ENCODE peak calls at places on chromosomes 2 and 18, in six cellular contexts. J is neural progenitor cell; A is heart left ventricle; P is brain microvascular endothelial cell; E is astrocyte; L is stimulated activated CD8-positive, alpha-beta memory T cell treated with anti-CD3 and anti-CD28 coated beads, Interleukin-7, amount 100 ng/mL, for 24 hours. I is an unnamed sample.

GRCh38 chr2:71742953-71743601 is 289.7 kb downstream of the DYSF start:
- DNase-seq in J (no peak), A (peak; percentile 64), E (peak; percentile 96), P (peak; percentile 95), L (no peak), I (peak; percentile 97)

GRCh38 chr18:5155907-5156287 is 41.2 kb downstream of the AKAIN1 start:
- DNase-seq in E (no peak), A (no peak), J (no peak), L (no peak), P (no peak), I (no peak)

GRCh38 chr2:219574509-219575311 is 2.6 kb downstream of the INHA start:
- DNase-seq in P (no peak), J (no peak), E (no peak), L (no peak), A (peak; percentile 8), I (no peak)

GRCh38 chr2:19235308-19235707 is 123.1 kb downstream of the OSR1 start:
- DNase-seq in E (peak; percentile 12), A (no peak), P (no peak), J (no peak), L (no peak), I (no peak)

GRCh38 chr2:158845869-158846268 is 50.8 kb downstream of the DAPL1 start:
- DNase-seq in P (no peak), L (no peak), E (peak; percentile 56), A (no peak), J (peak; percentile 43), I (peak; percentile 16)

GRCh38 chr2:74221091-74221490 is 22.7 kb downstream of the MTHFD2 start:
- DNase-seq in P (no peak), J (no peak), A (no peak), E (no peak), L (no peak), I (no peak)

GRCh38 chr18:62651276-62652031 is 63.9 kb upstream of the PHLPP1 start:
- DNase-seq in P (no peak), A (no peak), E (no peak), L (no peak), J (no peak), I (no peak)

GRCh38 chr18:57959278-57959677 is 84.7 kb upstream of the NEDD4L start:
- DNase-seq in E (peak; percentile 32), P (peak; percentile 57), A (no peak), J (peak; percentile 57), L (no peak), I (peak; percentile 17)